ENCODE peak calls at places on chromosome 3, in four cellular contexts. F is H1, S is esophagus squamous epithelium, K is NB4. T is an unnamed sample.

GRCh38 chr3:195162033-195162669 is 108.8 kb downstream of the XXYLT1 start:
- DNase-seq in F (no peak), S (no peak), K (peak), T (no peak)

GRCh38 chr3:51343918-51344687 is 41.0 kb upstream of the MANF start:
- DNase-seq in F (peak), S (no peak), K (no peak), T (no peak)

GRCh38 chr3:69006083-69006482 is 7.4 kb downstream of the EOGT start:
- DNase-seq in F (no peak), S (no peak), K (no peak), T (no peak)

GRCh38 chr3:150419959-150420358 is 11.9 kb downstream of the TSC22D2 start:
- DNase-seq in F (no peak), S (no peak), K (no peak), T (no peak)

GRCh38 chr3:101279765-101280385 is 40.5 kb downstream of the IMPG2 start:
- DNase-seq in F (no peak), S (no peak), K (no peak), T (no peak)

GRCh38 chr3:157700405-157700804 is 197.2 kb upstream of the VEPH1 start:
- DNase-seq in F (no peak), S (no peak), K (peak), T (no peak)

GRCh38 chr3:188946837-188947236 is 224.9 kb upstream of the TPRG1 start:
- DNase-seq in F (no peak), S (no peak), K (no peak), T (no peak)

GRCh38 chr3:151282921-151283320 is 4.6 kb upstream of the P2RY14 start:
- DNase-seq in F (no peak), S (no peak), K (peak), T (peak)

GRCh38 chr3:123799544-123800351 is 84.4 kb downstream of the MYLK start:
- DNase-seq in F (no peak), S (no peak), K (no peak), T (no peak)

GRCh38 chr3:129026728-129027543 is 25.8 kb downstream of the EFCC1 start:
- DNase-seq in F (peak), S (peak), K (peak), T (peak)
- TF ChIP-seq POLR2A in F (no peak), S (peak), K (peak), T (peak)

DNA sequence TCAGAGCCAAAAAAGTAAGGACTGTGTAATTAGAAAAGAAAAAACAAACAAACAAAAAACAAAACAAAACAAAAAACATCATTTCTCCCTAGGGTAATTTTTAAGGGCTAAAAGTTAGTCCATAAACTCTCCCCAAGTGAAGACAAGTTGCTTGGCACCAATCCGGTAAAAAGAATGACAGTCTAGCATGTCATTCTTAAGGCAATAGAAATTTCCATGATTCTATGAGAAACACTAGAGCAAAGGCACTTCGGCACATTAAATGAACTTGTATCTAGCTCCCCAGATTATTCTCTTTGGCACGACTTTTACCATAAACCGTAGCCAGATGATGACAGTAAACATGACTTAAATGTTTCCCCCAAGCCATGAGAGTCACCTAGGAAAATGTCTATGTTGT is 10.1 kb downstream of the COL8A1 start:
- DNase-seq in F (no peak), S (no peak), K (no peak), T (no peak)
- TF ChIP-seq POLR2A in F (no peak), S (no peak), K (no peak), T (no peak)

GRCh38 chr3:184561329-184562145 is at the start of gene EPHB3:
- DNase-seq in F (peak), S (peak), K (peak), T (peak)
- TF ChIP-seq POLR2A in F (no peak), S (peak), K (no peak), T (peak)

DNA sequence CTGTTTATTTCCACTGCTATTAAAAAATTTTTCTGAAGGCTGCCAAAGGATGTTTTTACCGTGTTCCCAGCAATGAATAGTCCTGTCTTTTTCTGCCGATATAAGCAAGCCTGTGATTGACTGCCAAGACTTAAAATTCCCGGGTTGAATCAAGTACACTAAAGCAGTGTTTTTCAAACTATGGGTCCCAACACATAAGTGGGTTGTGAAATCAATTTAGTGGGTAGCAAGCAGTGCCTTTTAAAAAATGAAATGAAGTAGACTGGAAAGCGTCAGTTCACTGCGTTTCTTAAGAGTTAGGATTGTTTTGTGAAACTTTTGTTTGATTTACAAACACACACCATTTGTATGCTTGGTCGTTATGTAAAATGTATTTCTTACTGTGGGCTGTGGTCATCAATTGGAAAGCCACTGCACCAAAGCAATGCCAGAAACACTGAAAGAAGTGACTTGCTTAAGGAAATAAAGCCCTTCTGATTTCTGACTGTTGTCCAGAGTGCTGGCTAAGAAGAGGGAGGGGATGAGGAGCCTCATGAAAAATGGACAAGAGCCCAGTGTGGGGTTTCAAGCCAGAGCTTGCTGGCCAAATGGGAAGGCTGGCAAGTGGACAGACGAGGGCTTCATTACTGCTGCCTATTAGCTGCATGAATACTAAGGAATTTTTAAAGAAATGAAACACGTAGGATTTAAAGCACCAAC is 206.0 kb downstream of the THRB start:
- DNase-seq in F (no peak), S (no peak), K (no peak), T (no peak)
- TF ChIP-seq POLR2A in F (no peak), S (no peak), K (no peak), T (no peak)

DNA sequence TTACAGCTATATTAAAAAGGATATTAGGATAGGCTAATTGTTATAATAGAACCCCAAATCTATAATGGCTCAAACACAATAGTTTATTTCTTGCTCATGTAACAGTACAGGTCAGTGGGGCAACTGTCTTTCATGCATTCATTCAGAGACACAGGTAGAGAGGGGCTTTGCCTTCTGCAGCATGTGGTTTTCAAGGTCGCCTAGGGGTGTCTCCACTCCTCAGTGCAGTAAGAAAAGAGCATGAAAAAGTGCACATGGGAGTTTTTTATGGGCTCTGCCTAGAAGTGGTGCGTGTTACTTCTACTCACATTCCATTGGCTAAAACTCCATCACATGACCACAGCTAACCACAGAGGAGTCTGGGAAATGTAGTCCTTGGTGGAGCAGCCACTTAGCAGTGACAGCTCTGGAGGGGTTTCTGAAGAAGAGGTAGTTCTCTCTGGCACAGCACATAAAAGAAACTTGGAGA is 1.8 kb downstream of the ZBTB38 start:
- DNase-seq in F (no peak), S (peak), K (peak), T (no peak)
- TF ChIP-seq POLR2A in F (no peak), S (no peak), K (no peak), T (no peak)